ENCODE peak calls at places on chromosome 15, in seven cellular contexts. One of them, this sample, is unnamed.

GRCh38 chr15:67228286-67228685 is 26.2 kb downstream of the AAGAB start:
- DNase-seq in ovary: no peak
- DNase-seq in HCT116: no peak
- DNase-seq in esophagus muscularis mucosa: no peak
- DNase-seq in lower leg skin: no peak
- DNase-seq in transverse colon: no peak
- DNase-seq in uterus: no peak
- DNase-seq in this sample: no peak

GRCh38 chr15:92636950-92637481 is 18.6 kb downstream of the FAM174B start:
- DNase-seq in transverse colon: peak; percentile 25
- DNase-seq in esophagus muscularis mucosa: no peak
- DNase-seq in uterus: no peak
- DNase-seq in lower leg skin: peak; percentile 88
- DNase-seq in HCT116: peak; percentile 12
- DNase-seq in ovary: peak; percentile 39
- DNase-seq in this sample: peak; percentile 95

GRCh38 chr15:96424674-96425073 is 94.2 kb downstream of the NR2F2 start:
- DNase-seq in HCT116: no peak
- DNase-seq in ovary: no peak
- DNase-seq in lower leg skin: no peak
- DNase-seq in uterus: no peak
- DNase-seq in transverse colon: no peak
- DNase-seq in esophagus muscularis mucosa: no peak
- DNase-seq in this sample: no peak

GRCh38 chr15:41512078-41512394 is 1.6 kb downstream of the LTK start:
- DNase-seq in lower leg skin: no peak
- DNase-seq in transverse colon: peak; percentile 30
- DNase-seq in uterus: no peak
- DNase-seq in esophagus muscularis mucosa: no peak
- DNase-seq in ovary: no peak
- DNase-seq in HCT116: no peak
- DNase-seq in this sample: no peak

GRCh38 chr15:25728816-25729215 is 134.3 kb downstream of the ATP10A start:
- DNase-seq in lower leg skin: peak; percentile 66
- DNase-seq in esophagus muscularis mucosa: peak; percentile 53
- DNase-seq in HCT116: no peak
- DNase-seq in ovary: no peak
- DNase-seq in transverse colon: no peak
- DNase-seq in uterus: no peak
- DNase-seq in this sample: no peak

GRCh38 chr15:43187544-43188155 is 2.4 kb downstream of the CCNDBP1 start:
- DNase-seq in transverse colon: no peak
- DNase-seq in esophagus muscularis mucosa: no peak
- DNase-seq in uterus: no peak
- DNase-seq in ovary: no peak
- DNase-seq in lower leg skin: no peak
- DNase-seq in HCT116: peak; percentile 24
- DNase-seq in this sample: no peak

GRCh38 chr15:50287324-50288116 is 22.0 kb upstream of the HDC start:
- DNase-seq in HCT116: no peak
- DNase-seq in esophagus muscularis mucosa: no peak
- DNase-seq in uterus: no peak
- DNase-seq in lower leg skin: no peak
- DNase-seq in ovary: no peak
- DNase-seq in transverse colon: no peak
- DNase-seq in this sample: no peak

GRCh38 chr15:85625856-85626255 is 168.9 kb downstream of the KLHL25 start:
- DNase-seq in ovary: no peak
- DNase-seq in lower leg skin: no peak
- DNase-seq in esophagus muscularis mucosa: no peak
- DNase-seq in HCT116: no peak
- DNase-seq in transverse colon: no peak
- DNase-seq in uterus: no peak
- DNase-seq in this sample: no peak

GRCh38 chr15:67083135-67083766 is 17.8 kb downstream of the SMAD3 start:
- DNase-seq in ovary: no peak
- DNase-seq in esophagus muscularis mucosa: no peak
- DNase-seq in lower leg skin: no peak
- DNase-seq in HCT116: no peak
- DNase-seq in transverse colon: no peak
- DNase-seq in uterus: no peak
- DNase-seq in this sample: no peak

GRCh38 chr15:44289352-44289790 is 852 bp downstream of the GOLM2 start:
- DNase-seq in uterus: no peak
- DNase-seq in esophagus muscularis mucosa: no peak
- DNase-seq in transverse colon: no peak
- DNase-seq in HCT116: no peak
- DNase-seq in lower leg skin: no peak
- DNase-seq in ovary: no peak
- DNase-seq in this sample: no peak

GRCh38 chr15:80072285-80072684 is 12.8 kb downstream of the ZFAND6 start:
- DNase-seq in esophagus muscularis mucosa: no peak
- DNase-seq in transverse colon: no peak
- DNase-seq in lower leg skin: no peak
- DNase-seq in uterus: no peak
- DNase-seq in HCT116: peak; percentile 87
- DNase-seq in ovary: no peak
- DNase-seq in this sample: no peak

GRCh38 chr15:74995779-74996765 is 709 bp downstream of the SCAMP5 start:
- DNase-seq in lower leg skin: no peak
- DNase-seq in esophagus muscularis mucosa: no peak
- DNase-seq in uterus: no peak
- DNase-seq in ovary: peak; percentile 60
- DNase-seq in HCT116: no peak
- DNase-seq in transverse colon: peak; percentile 45
- DNase-seq in this sample: peak; percentile 23

GRCh38 chr15:101445109-101445508 is 44.4 kb downstream of the PCSK6 start:
- DNase-seq in transverse colon: no peak
- DNase-seq in esophagus muscularis mucosa: no peak
- DNase-seq in lower leg skin: peak; percentile 57
- DNase-seq in uterus: no peak
- DNase-seq in HCT116: no peak
- DNase-seq in ovary: no peak
- DNase-seq in this sample: no peak

GRCh38 chr15:79874242-79874641 is 22.6 kb downstream of the MTHFS start:
- DNase-seq in uterus: no peak
- DNase-seq in lower leg skin: no peak
- DNase-seq in ovary: no peak
- DNase-seq in HCT116: peak; percentile 35
- DNase-seq in esophagus muscularis mucosa: no peak
- DNase-seq in transverse colon: no peak
- DNase-seq in this sample: peak; percentile 7

GRCh38 chr15:27119695-27120266 is 148.8 kb downstream of the GABRG3 start:
- DNase-seq in ovary: no peak
- DNase-seq in esophagus muscularis mucosa: peak; percentile 89
- DNase-seq in lower leg skin: no peak
- DNase-seq in uterus: no peak
- DNase-seq in transverse colon: no peak
- DNase-seq in HCT116: no peak
- DNase-seq in this sample: no peak

GRCh38 chr15:35496585-35496984 is 49.4 kb downstream of the DPH6 start:
- DNase-seq in esophagus muscularis mucosa: no peak
- DNase-seq in HCT116: no peak
- DNase-seq in transverse colon: no peak
- DNase-seq in uterus: no peak
- DNase-seq in lower leg skin: no peak
- DNase-seq in ovary: no peak
- DNase-seq in this sample: no peak

GRCh38 chr15:70258369-70259029 is 160.8 kb upstream of the TLE3 start:
- DNase-seq in HCT116: no peak
- DNase-seq in transverse colon: peak; percentile 50
- DNase-seq in lower leg skin: no peak
- DNase-seq in esophagus muscularis mucosa: no peak
- DNase-seq in ovary: no peak
- DNase-seq in uterus: no peak
- DNase-seq in this sample: no peak

GRCh38 chr15:70260096-70260495 is 162.4 kb upstream of the TLE3 start:
- DNase-seq in ovary: no peak
- DNase-seq in transverse colon: no peak
- DNase-seq in uterus: no peak
- DNase-seq in lower leg skin: no peak
- DNase-seq in HCT116: no peak
- DNase-seq in esophagus muscularis mucosa: no peak
- DNase-seq in this sample: no peak

GRCh38 chr15:70260580-70260979 is 162.9 kb upstream of the TLE3 start:
- DNase-seq in HCT116: no peak
- DNase-seq in esophagus muscularis mucosa: no peak
- DNase-seq in lower leg skin: no peak
- DNase-seq in ovary: no peak
- DNase-seq in uterus: no peak
- DNase-seq in transverse colon: no peak
- DNase-seq in this sample: no peak

GRCh38 chr15:70259030-70259424 is 161.3 kb upstream of the TLE3 start:
- DNase-seq in ovary: peak; percentile 59
- DNase-seq in uterus: no peak
- DNase-seq in HCT116: no peak
- DNase-seq in transverse colon: peak; percentile 65
- DNase-seq in esophagus muscularis mucosa: peak; percentile 94
- DNase-seq in lower leg skin: no peak
- DNase-seq in this sample: peak; percentile 81

GRCh38 chr15:70259640-70260066 is 161.9 kb upstream of the TLE3 start:
- DNase-seq in HCT116: no peak
- DNase-seq in lower leg skin: no peak
- DNase-seq in transverse colon: no peak
- DNase-seq in ovary: no peak
- DNase-seq in esophagus muscularis mucosa: no peak
- DNase-seq in uterus: no peak
- DNase-seq in this sample: no peak
- TF ChIP-seq CTCF in HCT116: peak; percentile 40
- TF ChIP-seq CTCF in lower leg skin: no peak
- TF ChIP-seq CTCF in transverse colon: no peak
- TF ChIP-seq CTCF in ovary: no peak
- TF ChIP-seq CTCF in esophagus muscularis mucosa: no peak
- TF ChIP-seq CTCF in uterus: peak; percentile 12
- TF ChIP-seq CTCF in this sample: no peak

GRCh38 chr15:34209421-34210282 is at the start of gene KATNBL1:
- DNase-seq in ovary: peak; percentile 98
- DNase-seq in HCT116: peak; percentile 90
- DNase-seq in esophagus muscularis mucosa: peak; percentile 98
- DNase-seq in transverse colon: peak; percentile 99
- DNase-seq in uterus: peak; percentile 97
- DNase-seq in lower leg skin: peak; percentile 99
- DNase-seq in this sample: peak; percentile 96
- TF ChIP-seq POLR2A in ovary: peak; percentile 44
- TF ChIP-seq POLR2A in HCT116: peak; percentile 91
- TF ChIP-seq POLR2A in esophagus muscularis mucosa: no peak
- TF ChIP-seq POLR2A in transverse colon: peak; percentile 85
- TF ChIP-seq POLR2A in uterus: peak; percentile 96
- TF ChIP-seq POLR2A in lower leg skin: no peak
- TF ChIP-seq POLR2A in this sample: peak; percentile 96

GRCh38 chr15:99981223-99981647 is 248.0 kb upstream of the LYSMD4 start:
- DNase-seq in uterus: no peak
- DNase-seq in transverse colon: no peak
- DNase-seq in lower leg skin: no peak
- DNase-seq in ovary: no peak
- DNase-seq in HCT116: no peak
- DNase-seq in esophagus muscularis mucosa: no peak
- DNase-seq in this sample: no peak
- TF ChIP-seq CTCF in uterus: no peak
- TF ChIP-seq CTCF in transverse colon: no peak
- TF ChIP-seq CTCF in lower leg skin: no peak
- TF ChIP-seq CTCF in ovary: no peak
- TF ChIP-seq CTCF in HCT116: peak; percentile 45
- TF ChIP-seq CTCF in esophagus muscularis mucosa: no peak
- TF ChIP-seq CTCF in this sample: no peak

DNA sequence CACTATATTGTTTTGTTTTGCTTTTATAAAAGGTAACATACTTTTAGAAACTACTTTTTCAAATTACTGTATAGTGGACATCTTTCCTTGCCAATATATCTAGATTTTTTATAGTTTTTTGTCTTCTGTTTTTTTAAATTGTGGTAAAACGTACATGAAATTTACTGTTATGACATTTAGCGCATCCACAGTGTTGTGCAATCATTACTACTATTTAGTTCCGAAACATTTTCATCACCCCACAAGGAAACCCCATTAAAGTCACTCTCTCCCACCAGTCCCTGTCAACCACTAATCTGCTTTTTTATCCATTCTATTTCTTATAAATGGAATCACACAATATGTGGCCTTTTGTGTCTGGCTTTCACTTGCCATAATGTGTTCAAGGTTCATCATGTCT is 54.8 kb downstream of the TMEM266 start:
- DNase-seq in uterus: no peak
- DNase-seq in esophagus muscularis mucosa: no peak
- DNase-seq in transverse colon: no peak
- DNase-seq in ovary: no peak
- DNase-seq in lower leg skin: no peak
- DNase-seq in HCT116: no peak
- DNase-seq in this sample: no peak
- TF ChIP-seq POLR2A in uterus: no peak
- TF ChIP-seq POLR2A in esophagus muscularis mucosa: no peak
- TF ChIP-seq POLR2A in transverse colon: no peak
- TF ChIP-seq POLR2A in ovary: no peak
- TF ChIP-seq POLR2A in lower leg skin: no peak
- TF ChIP-seq POLR2A in HCT116: no peak
- TF ChIP-seq POLR2A in this sample: no peak

DNA sequence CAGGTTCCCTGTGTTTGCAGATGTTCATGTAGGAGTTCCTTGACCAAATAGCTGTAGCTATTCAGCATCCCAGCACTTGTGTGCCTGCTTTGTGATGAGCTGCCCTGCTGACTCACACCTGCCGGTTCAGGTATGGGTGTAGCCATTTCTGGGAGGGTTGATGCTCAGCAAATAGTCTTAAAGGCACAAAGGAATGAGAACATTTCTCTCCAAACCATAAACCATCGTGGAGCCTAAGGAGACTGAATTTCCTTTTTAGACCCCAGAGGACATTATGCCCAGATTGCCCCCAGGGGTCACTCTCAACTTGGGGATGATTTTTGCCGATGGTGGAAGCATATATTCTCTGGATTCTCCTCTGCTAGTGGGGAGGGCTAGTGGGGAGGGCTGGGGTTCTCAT is 80.6 kb downstream of the ADAMTSL3 start:
- DNase-seq in transverse colon: no peak
- DNase-seq in HCT116: peak; percentile 18
- DNase-seq in esophagus muscularis mucosa: no peak
- DNase-seq in lower leg skin: no peak
- DNase-seq in uterus: no peak
- DNase-seq in ovary: peak; percentile 19
- DNase-seq in this sample: no peak
- TF ChIP-seq CTCF in transverse colon: no peak
- TF ChIP-seq CTCF in HCT116: peak; percentile 29
- TF ChIP-seq CTCF in esophagus muscularis mucosa: no peak
- TF ChIP-seq CTCF in lower leg skin: no peak
- TF ChIP-seq CTCF in uterus: peak; percentile 20
- TF ChIP-seq CTCF in ovary: no peak
- TF ChIP-seq CTCF in this sample: no peak

This sample was measured in thyroid gland.